ENCODE peak calls at places on chromosomes 13 and 19, in nine cellular contexts. E, T, S, R, O, K, J, X and N are unnamed samples.

GRCh38 chr13:111789420-111789819 is 277.5 kb upstream of the SOX1 start:
- DNase-seq in J (no peak), S (no peak), K (no peak), X (no peak), E (no peak), T (no peak), O (no peak), R (no peak), N (no peak)

GRCh38 chr13:61954092-61954491 is 538.4 kb upstream of the PCDH20 start:
- DNase-seq in O (no peak), E (no peak), K (peak), S (no peak), X (peak), J (peak), R (no peak), T (peak), N (peak)

GRCh38 chr19:58381460-58382220 is 810 bp upstream of the ZNF837 start:
- DNase-seq in K (no peak), O (no peak), S (no peak), R (no peak), X (no peak), J (no peak), E (no peak), T (no peak), N (no peak)

GRCh38 chr19:1749373-1750342 is 3.6 kb upstream of the ONECUT3 start:
- DNase-seq in X (no peak), T (no peak), J (no peak), S (no peak), O (no peak), E (no peak), K (no peak), R (no peak), N (no peak)

GRCh38 chr13:98202026-98202425 is 25.0 kb upstream of the RNF113B start:
- DNase-seq in K (no peak), R (no peak), J (no peak), T (no peak), X (no peak), S (no peak), E (no peak), O (peak), N (no peak)

GRCh38 chr19:4584670-4585460 is 25.4 kb upstream of the SEMA6B start:
- DNase-seq in T (no peak), K (no peak), O (no peak), S (no peak), E (no peak), J (peak), X (peak), R (no peak), N (no peak)

GRCh38 chr19:33329060-33329459 is 26.7 kb upstream of the CEBPA start:
- DNase-seq in T (no peak), S (no peak), K (no peak), E (no peak), O (no peak), J (no peak), R (no peak), X (no peak), N (no peak)

GRCh38 chr19:37817180-37817911 is 38.0 kb upstream of the ZNF573 start:
- DNase-seq in O (peak), R (no peak), K (peak), S (no peak), X (no peak), T (peak), J (no peak), E (peak), N (no peak)

GRCh38 chr13:41361501-41361900 is 50.4 kb downstream of the NAA16 start:
- DNase-seq in E (no peak), R (no peak), X (no peak), J (no peak), K (peak), T (no peak), O (no peak), S (no peak), N (no peak)

GRCh38 chr13:102799544-102800144 is 725 bp downstream of the BIVM start:
- DNase-seq in T (no peak), J (no peak), X (peak), S (no peak), K (no peak), O (no peak), E (no peak), R (no peak), N (no peak)

GRCh38 chr19:56866563-56866962 is 26.0 kb upstream of the PEG3 start:
- DNase-seq in J (no peak), E (no peak), K (no peak), O (no peak), R (no peak), S (no peak), X (no peak), T (peak), N (no peak)

GRCh38 chr19:35030257-35031071 is at the start of gene SCN1B:
- DNase-seq in R (no peak), K (peak), T (peak), S (peak), X (peak), E (peak), J (peak), O (no peak), N (peak)

GRCh38 chr13:90414691-90415596 is 932.5 kb upstream of the MIR17HG start:
- DNase-seq in K (no peak), R (no peak), E (no peak), T (no peak), J (peak), X (peak), S (no peak), O (no peak), N (no peak)

GRCh38 chr13:50529154-50529882 is 314.2 kb downstream of the DLEU7 start:
- DNase-seq in J (no peak), R (peak), T (peak), K (no peak), O (peak), S (peak), E (no peak), X (peak), N (peak)

GRCh38 chr13:110250258-110250891 is 56.6 kb downstream of the COL4A1 start:
- DNase-seq in K (no peak), R (no peak), O (no peak), T (no peak), X (no peak), E (no peak), J (no peak), S (no peak), N (no peak)

GRCh38 chr13:51764184-51765141 is 39.5 kb downstream of the DHRS12 start:
- DNase-seq in S (peak), O (peak), R (no peak), X (peak), K (no peak), J (peak), E (peak), T (no peak), N (no peak)

GRCh38 chr13:97322740-97323342 is 100.7 kb downstream of the MBNL2 start:
- DNase-seq in R (no peak), S (no peak), T (no peak), O (no peak), X (no peak), E (no peak), K (no peak), J (no peak), N (no peak)

GRCh38 chr19:49767967-49768581 is 1.3 kb downstream of the AP2A1 start:
- DNase-seq in R (no peak), T (no peak), S (no peak), X (no peak), J (no peak), E (no peak), K (no peak), O (no peak), N (no peak)

GRCh38 chr19:8065489-8066261 is 13.1 kb downstream of the CCL25 start:
- DNase-seq in K (no peak), T (no peak), E (no peak), J (no peak), X (no peak), O (no peak), S (no peak), R (no peak), N (no peak)

GRCh38 chr13:30804474-30804873 is 69.1 kb downstream of the ALOX5AP start:
- DNase-seq in X (no peak), J (no peak), S (no peak), O (no peak), K (no peak), E (no peak), R (no peak), T (no peak), N (no peak)